ENCODE peak calls at places on chromosomes 12 and 14, in four cellular contexts. D is brain microvascular endothelial cell, W is fibroblast of mammary gland, Q is spleen. G is an unnamed sample.

GRCh38 chr12:90502070-90502469 is 452.9 kb downstream of the CCER1 start:
- DNase-seq in D (no peak), W (no peak), Q (no peak), G (no peak)

GRCh38 chr12:43338848-43339526 is 213.0 kb downstream of the ADAMTS20 start:
- DNase-seq in D (peak; percentile 62), W (peak; percentile 82), Q (no peak), G (no peak)

GRCh38 chr14:23443411-23443812 is 8.0 kb upstream of the MYH7 start:
- DNase-seq in D (no peak), W (no peak), Q (no peak), G (no peak)

GRCh38 chr12:110279976-110280783 is 867 bp upstream of the ATP2A2 start:
- DNase-seq in D (peak; percentile 63), W (peak; percentile 42), Q (no peak), G (no peak)

GRCh38 chr14:71449316-71450055 is 482.7 kb upstream of the RGS6 start:
- DNase-seq in D (no peak), W (no peak), Q (no peak), G (no peak)

GRCh38 chr12:94560416-94561221 is 89.7 kb downstream of the TMCC3 start:
- DNase-seq in D (peak; percentile 67), W (peak; percentile 67), Q (peak; percentile 80), G (no peak)

GRCh38 chr12:65881348-65881961 is 57.2 kb downstream of the HMGA2 start:
- DNase-seq in D (no peak), W (peak; percentile 89), Q (no peak), G (no peak)

GRCh38 chr14:53596845-53597525 is 359.6 kb downstream of the BMP4 start:
- DNase-seq in D (no peak), W (peak; percentile 7), Q (no peak), G (no peak)

GRCh38 chr12:113239811-113240331 is 18.6 kb downstream of the TPCN1 start:
- DNase-seq in D (no peak), W (no peak), Q (peak; percentile 66), G (no peak)

GRCh38 chr12:56629459-56630179 is 507 bp downstream of the BAZ2A start:
- DNase-seq in D (no peak), W (no peak), Q (no peak), G (no peak)

GRCh38 chr12:40946612-40947194 is 241.4 kb upstream of the PDZRN4 start:
- DNase-seq in D (no peak), W (peak; percentile 52), Q (no peak), G (no peak)

GRCh38 chr12:114476159-114476558 is 70.2 kb upstream of the TBX5 start:
- DNase-seq in D (no peak), W (peak; percentile 62), Q (no peak), G (peak; percentile 11)

GRCh38 chr12:70785896-70786295 is 134.6 kb downstream of the PTPRR start:
- DNase-seq in D (no peak), W (no peak), Q (no peak), G (no peak)

GRCh38 chr14:23910081-23910875 is 43.3 kb upstream of the DHRS4 start:
- DNase-seq in D (peak; percentile 49), W (peak; percentile 46), Q (no peak), G (peak; percentile 3)

GRCh38 chr14:89618309-89618708 is 201.3 kb upstream of the FOXN3 start:
- DNase-seq in D (no peak), W (peak; percentile 44), Q (no peak), G (no peak)

GRCh38 chr12:113867258-113867657 is 98.9 kb downstream of the RBM19 start:
- DNase-seq in D (no peak), W (peak; percentile 2), Q (no peak), G (no peak)

GRCh38 chr12:39365364-39366001 is 77.4 kb downstream of the KIF21A start:
- DNase-seq in D (no peak), W (peak; percentile 14), Q (no peak), G (no peak)

GRCh38 chr14:74882103-74882920 is 596 bp downstream of the DLST start:
- DNase-seq in D (peak; percentile 22), W (peak; percentile 70), Q (no peak), G (no peak)

GRCh38 chr14:95480109-95480886 is 36.2 kb downstream of the SYNE3 start:
- DNase-seq in D (peak; percentile 20), W (peak; percentile 93), Q (no peak), G (no peak)

GRCh38 chr12:126967152-126967551 is 1299.8 kb upstream of the TMEM132C start:
- DNase-seq in D (no peak), W (no peak), Q (no peak), G (no peak)

GRCh38 chr12:119230804-119231203 is 52.1 kb downstream of the HSPB8 start:
- DNase-seq in D (no peak), W (no peak), Q (no peak), G (no peak)

GRCh38 chr12:54383041-54383609 is 1.4 kb downstream of the ZNF385A start:
- DNase-seq in D (peak; percentile 89), W (peak; percentile 99), Q (peak; percentile 44), G (peak; percentile 70)

GRCh38 chr12:103813949-103814348 is 27.1 kb downstream of the NT5DC3 start:
- DNase-seq in D (no peak), W (peak; percentile 19), Q (no peak), G (no peak)
- TF ChIP-seq CTCF in D (no peak), W (no peak), Q (no peak), G (no peak)

GRCh38 chr12:27012982-27013255 is 1.3 kb downstream of the TM7SF3 start:
- DNase-seq in D (no peak), W (no peak), Q (no peak), G (no peak)

GRCh38 chr12:27008070-27008469 is 6.1 kb downstream of the TM7SF3 start:
- DNase-seq in D (no peak), W (no peak), Q (no peak), G (no peak)

GRCh38 chr12:27006797-27007467 is 7.3 kb downstream of the TM7SF3 start:
- DNase-seq in D (no peak), W (no peak), Q (no peak), G (no peak)

GRCh38 chr12:27012239-27012981 is 1.8 kb downstream of the TM7SF3 start:
- DNase-seq in D (no peak), W (no peak), Q (no peak), G (no peak)

DNA sequence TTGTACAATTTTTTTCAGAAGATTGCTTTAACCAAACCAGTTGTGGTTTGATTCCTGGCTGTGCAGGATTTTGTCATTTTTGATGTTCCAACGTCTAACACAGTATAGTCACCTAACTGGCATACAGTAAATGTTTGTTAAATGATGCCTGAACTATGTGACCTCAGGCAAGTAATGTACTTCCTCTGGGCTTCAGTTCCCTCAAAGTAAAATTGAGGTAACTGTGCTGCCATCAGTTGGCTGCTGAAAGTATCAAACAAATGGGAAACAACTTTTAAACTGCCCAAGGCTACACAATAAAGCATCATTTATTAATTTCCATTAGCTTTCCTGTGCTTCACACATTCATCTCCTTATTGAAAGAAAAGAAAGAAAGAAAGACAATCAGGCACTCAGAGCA is 4.3 kb downstream of the TM7SF3 start:
- DNase-seq in D (no peak), W (no peak), Q (no peak), G (no peak)
- TF ChIP-seq CTCF in D (no peak), W (no peak), Q (no peak), G (no peak)

DNA sequence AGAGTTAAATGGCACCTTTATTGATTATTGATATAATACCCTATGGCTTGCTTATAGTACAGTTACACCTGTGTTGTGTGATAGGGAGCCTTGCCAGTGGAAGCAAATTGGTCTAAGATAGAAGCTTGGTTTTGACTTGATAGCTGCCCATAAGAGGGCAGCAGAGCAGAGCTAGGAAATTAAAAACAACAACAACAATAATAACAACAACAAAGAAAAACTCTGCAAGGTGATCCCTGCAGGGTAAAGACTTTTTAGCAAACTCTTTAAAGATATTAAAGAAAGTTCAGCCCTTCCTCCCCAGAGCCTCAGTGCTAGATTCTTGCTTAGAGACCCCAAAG is 18.0 kb upstream of the RNASE10 start:
- DNase-seq in D (no peak), W (no peak), Q (no peak), G (no peak)
- TF ChIP-seq CTCF in D (no peak), W (peak; percentile 5), Q (no peak), G (no peak)

GRCh38 chr12:128820723-128821432 is 2.9 kb downstream of the SLC15A4 start:
- DNase-seq in D (no peak), W (no peak), Q (peak; percentile 90), G (no peak)

GRCh38 chr12:128823216-128823915 is 392 bp downstream of the SLC15A4 start:
- DNase-seq in D (no peak), W (no peak), Q (peak; percentile 92), G (no peak)

GRCh38 chr12:128825845-128826244 is 2.1 kb upstream of the SLC15A4 start:
- DNase-seq in D (no peak), W (no peak), Q (no peak), G (no peak)

GRCh38 chr12:128827724-128828123 is 4.0 kb upstream of the SLC15A4 start:
- DNase-seq in D (no peak), W (no peak), Q (no peak), G (no peak)

GRCh38 chr12:128823916-128824839 is at the start of gene SLC15A4:
- DNase-seq in D (peak; percentile 91), W (peak; percentile 83), Q (peak; percentile 99), G (peak; percentile 63)
- TF ChIP-seq CTCF in D (peak; percentile 55), W (peak; percentile 16), Q (no peak), G (peak; percentile 24)

GRCh38 chr12:17642340-17642650 is 447.7 kb downstream of the RERGL start:
- DNase-seq in D (no peak), W (no peak), Q (no peak), G (no peak)
- TF ChIP-seq CTCF in D (no peak), W (no peak), Q (no peak), G (no peak)

GRCh38 chr12:46407360-46407759 is 34.8 kb upstream of the SLC38A2 start:
- DNase-seq in D (no peak), W (no peak), Q (no peak), G (no peak)
- TF ChIP-seq CTCF in D (no peak), W (no peak), Q (no peak), G (no peak)

DNA sequence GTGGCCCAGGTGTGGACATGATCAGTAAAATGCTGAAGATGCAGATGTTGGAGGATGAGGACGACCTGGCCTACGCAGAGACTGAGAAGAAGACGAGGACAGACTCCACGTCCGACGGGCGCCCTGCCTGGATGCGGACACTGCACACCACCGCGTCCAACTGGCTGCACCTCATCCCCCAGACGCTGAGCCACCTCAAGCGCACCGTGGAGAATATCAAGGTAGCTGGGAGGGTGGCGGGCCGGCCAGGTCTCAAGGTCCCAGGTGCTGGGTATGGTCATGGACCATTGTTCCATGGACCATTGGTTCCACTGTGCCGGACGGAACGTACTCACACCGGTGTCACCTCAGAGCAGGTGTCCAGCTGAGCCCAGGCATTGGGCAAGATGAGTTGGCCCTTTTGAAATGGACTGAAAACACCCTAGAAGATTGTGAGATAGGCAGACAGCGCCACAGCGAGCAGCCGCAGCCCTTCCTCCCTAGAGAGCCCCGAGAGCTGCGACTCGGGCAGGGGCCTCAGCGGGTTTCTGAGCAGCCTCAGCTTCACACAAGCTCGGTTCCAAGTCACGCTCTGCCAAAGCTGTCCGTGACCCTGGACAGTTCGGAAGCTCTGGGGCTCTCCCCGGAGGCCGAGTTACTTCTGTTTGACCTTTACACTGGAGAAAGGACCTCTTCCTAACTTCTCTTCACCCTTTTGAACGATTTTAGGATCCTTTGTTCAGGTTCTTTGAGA is 38.9 kb downstream of the HSP90AA1 start:
- DNase-seq in D (no peak), W (no peak), Q (no peak), G (no peak)
- TF ChIP-seq CTCF in D (no peak), W (no peak), Q (no peak), G (no peak)

GRCh38 chr14:76947078-76947837 is 81.2 kb downstream of the IRF2BPL start:
- DNase-seq in D (peak; percentile 74), W (peak; percentile 86), Q (peak; percentile 94), G (peak; percentile 61)
- TF ChIP-seq CTCF in D (peak; percentile 68), W (peak; percentile 5), Q (peak; percentile 60), G (peak; percentile 35)

G was measured in AG04450.